ENCODE peak calls at places on chromosomes 11 and 22, in ten cellular contexts. Q is hepatocyte; N is colonic mucosa; F is SK-N-SH; D is neural progenitor cell; X is CD8-positive, alpha-beta memory T cell; Y is fibroblast of lung; O is IMR-90; G is lower lobe of right lung; U is Peyer's patch. M is an unnamed sample. For H3K9me3, the result is how much of the 10 kb centered on the place peaks cover.

GRCh38 chr11:17432041-17432440 is 43.6 kb upstream of the KCNJ11 start:
- DNase-seq in Q (no peak), N (no peak), F (no peak), D (no peak), X (no peak), Y (no peak), O (no peak), G (no peak), U (no peak), M (no peak)

GRCh38 chr22:37248251-37248650 is 4.2 kb upstream of the RAC2 start:
- DNase-seq in Q (no peak), N (no peak), F (no peak), D (no peak), X (no peak), Y (no peak), O (no peak), G (no peak), U (no peak), M (no peak)

GRCh38 chr22:39481054-39481453 is 21.0 kb upstream of the MIEF1 start:
- DNase-seq in Q (no peak), N (no peak), F (no peak), D (no peak), X (no peak), Y (no peak), O (no peak), G (no peak), U (no peak), M (no peak)

GRCh38 chr11:119683783-119684182 is 45.2 kb downstream of the NECTIN1 start:
- DNase-seq in Q (peak), N (no peak), F (no peak), D (peak), X (peak), Y (no peak), O (no peak), G (no peak), U (no peak), M (no peak)

GRCh38 chr11:86116386-86116726 is 47.5 kb upstream of the PICALM start:
- DNase-seq in Q (no peak), N (no peak), F (peak), D (no peak), X (no peak), Y (peak), O (peak), G (no peak), U (no peak), M (peak)

GRCh38 chr11:74462009-74462408 is 5.3 kb downstream of the KCNE3 start:
- DNase-seq in Q (peak), N (peak), F (no peak), D (peak), X (no peak), Y (peak), O (no peak), G (peak), U (peak), M (no peak)

GRCh38 chr11:40280161-40281054 is 1179.0 kb downstream of the LRRC4C start:
- DNase-seq in Q (no peak), N (no peak), F (no peak), D (no peak), X (no peak), Y (no peak), O (no peak), G (no peak), U (no peak), M (no peak)

GRCh38 chr11:86172894-86173293 is 71.7 kb upstream of the EED start:
- DNase-seq in Q (peak), N (no peak), F (no peak), D (peak), X (no peak), Y (no peak), O (peak), G (no peak), U (no peak), M (no peak)

GRCh38 chr11:109804911-109805310 is 288.3 kb upstream of the ZC3H12C start:
- DNase-seq in Q (no peak), N (no peak), F (no peak), D (no peak), X (no peak), Y (no peak), O (no peak), G (no peak), U (no peak), M (no peak)

GRCh38 chr22:50031189-50032091 is 18.9 kb upstream of the IL17REL start:
- DNase-seq in Q (peak), N (no peak), F (peak), D (no peak), X (no peak), Y (no peak), O (no peak), G (no peak), U (no peak), M (no peak)

GRCh38 chr11:9568854-9569587 is 4.4 kb upstream of the WEE1 start:
- DNase-seq in Q (peak), N (peak), F (peak), D (peak), X (no peak), Y (peak), O (peak), G (peak), U (peak), M (peak)

GRCh38 chr22:30208631-30209603 is 37.6 kb downstream of the LIF start:
- DNase-seq in Q (peak), N (peak), F (peak), D (no peak), X (no peak), Y (peak), O (peak), G (no peak), U (no peak), M (peak)

GRCh38 chr11:134655189-134655937 is 243.3 kb upstream of the B3GAT1 start:
- DNase-seq in Q (no peak), N (peak), F (no peak), D (no peak), X (no peak), Y (no peak), O (no peak), G (no peak), U (peak), M (no peak)

GRCh38 chr11:21144556-21144955 is 475.2 kb downstream of the NELL1 start:
- DNase-seq in Q (no peak), N (no peak), F (no peak), D (no peak), X (no peak), Y (no peak), O (no peak), G (no peak), U (no peak), M (no peak)

GRCh38 chr22:28316014-28316413 is 363.6 kb downstream of the TTC28 start:
- DNase-seq in Q (peak), N (no peak), F (no peak), D (no peak), X (no peak), Y (no peak), O (no peak), G (no peak), U (no peak), M (no peak)

GRCh38 chr11:85170184-85170583 is 457.0 kb downstream of the DLG2 start:
- DNase-seq in Q (peak), N (no peak), F (no peak), D (no peak), X (no peak), Y (peak), O (peak), G (no peak), U (no peak), M (peak)

GRCh38 chr11:29432719-29433325 is 584.0 kb downstream of the KCNA4 start:
- DNase-seq in Q (peak), N (no peak), F (peak), D (peak), X (no peak), Y (peak), O (peak), G (no peak), U (no peak), M (no peak)

GRCh38 chr22:30038219-30038618 is 42.0 kb upstream of the HORMAD2 start:
- DNase-seq in Q (peak), N (no peak), F (no peak), D (no peak), X (no peak), Y (peak), O (peak), G (no peak), U (no peak), M (no peak)

GRCh38 chr11:73182824-73183321 is 35.2 kb upstream of the P2RY2 start:
- DNase-seq in Q (peak), N (peak), F (no peak), D (no peak), X (no peak), Y (no peak), O (no peak), G (no peak), U (peak), M (no peak)

GRCh38 chr22:35918466-35918865 is 110.2 kb downstream of the RBFOX2 start:
- DNase-seq in Q (no peak), N (no peak), F (no peak), D (peak), X (no peak), Y (no peak), O (no peak), G (no peak), U (no peak), M (no peak)

GRCh38 chr11:111269146-111269868 is 23.8 kb downstream of the POU2AF2 start:
- DNase-seq in Q (no peak), N (no peak), F (no peak), D (peak), X (no peak), Y (no peak), O (no peak), G (no peak), U (no peak), M (no peak)

GRCh38 chr22:30309981-30310672 is 16.6 kb downstream of the TBC1D10A start:
- DNase-seq in Q (peak), N (peak), F (no peak), D (no peak), X (peak), Y (peak), O (peak), G (peak), U (no peak), M (no peak)

GRCh38 chr11:88695701-88696414 is 358.3 kb upstream of the CTSC start:
- DNase-seq in Q (no peak), N (no peak), F (no peak), D (no peak), X (no peak), Y (no peak), O (no peak), G (no peak), U (no peak), M (no peak)

GRCh38 chr22:29311468-29312217 is 3.9 kb downstream of the RASL10A start:
- DNase-seq in Q (no peak), N (no peak), F (peak), D (no peak), X (no peak), Y (no peak), O (no peak), G (peak), U (peak), M (no peak)

GRCh38 chr11:74370122-74370521 is 28.1 kb downstream of the PGM2L1 start:
- DNase-seq in Q (no peak), N (no peak), F (no peak), D (no peak), X (no peak), Y (no peak), O (no peak), G (no peak), U (no peak), M (no peak)

GRCh38 chr22:45551310-45552016 is 48.8 kb downstream of the FBLN1 start:
- DNase-seq in Q (peak), N (no peak), F (no peak), D (no peak), X (no peak), Y (no peak), O (no peak), G (no peak), U (peak), M (no peak)
- H3K27ac ChIP-seq in Q (peak), N (peak), F (no peak), D (peak), X (no peak), Y (no peak), O (peak), G (peak), U (peak), M (peak)

GRCh38 chr11:65391007-65391406 is 4.6 kb downstream of the FRMD8 start:
- DNase-seq in Q (no peak), N (no peak), F (no peak), D (peak), X (no peak), Y (peak), O (peak), G (no peak), U (no peak), M (no peak)

GRCh38 chr11:65389294-65389980 is 3.0 kb downstream of the FRMD8 start:
- DNase-seq in Q (no peak), N (no peak), F (no peak), D (no peak), X (no peak), Y (no peak), O (no peak), G (no peak), U (no peak), M (no peak)

GRCh38 chr11:65392186-65392829 is 5.9 kb downstream of the FRMD8 start:
- DNase-seq in Q (no peak), N (no peak), F (peak), D (no peak), X (no peak), Y (no peak), O (no peak), G (no peak), U (no peak), M (no peak)

GRCh38 chr11:65388731-65389130 is 2.3 kb downstream of the FRMD8 start:
- DNase-seq in Q (no peak), N (no peak), F (no peak), D (no peak), X (no peak), Y (no peak), O (no peak), G (no peak), U (no peak), M (no peak)

GRCh38 chr11:65390099-65390941 is 3.9 kb downstream of the FRMD8 start:
- DNase-seq in Q (no peak), N (no peak), F (no peak), D (peak), X (no peak), Y (no peak), O (no peak), G (no peak), U (no peak), M (no peak)
- H3K4me3 ChIP-seq in Q (no peak), N (no peak), F (no peak), D (no peak), X (no peak), Y (peak), O (no peak), G (peak), U (no peak), M (peak)

GRCh38 chr11:2621919-2622318 is 77.9 kb downstream of the KCNQ1OT1 start:
- DNase-seq in Q (no peak), N (no peak), F (no peak), D (no peak), X (no peak), Y (no peak), O (no peak), G (no peak), U (no peak), M (no peak)
- H3K9me3 ChIP-seq in Q (under half), N (under half), F (under half), D (under half), X (under half), Y (under half), O (under half), G (under half), U (under half), M (under half)

GRCh38 chr11:36507824-36508489 is 2.1 kb downstream of the TRAF6 start:
- DNase-seq in Q (no peak), N (no peak), F (no peak), D (no peak), X (no peak), Y (no peak), O (no peak), G (no peak), U (no peak), M (no peak)
- H3K27ac ChIP-seq in Q (peak), N (no peak), F (peak), D (no peak), X (no peak), Y (no peak), O (no peak), G (no peak), U (no peak), M (no peak)

GRCh38 chr11:11414996-11415395 is 61.9 kb upstream of the CSNK2A3 start:
- DNase-seq in Q (no peak), N (no peak), F (no peak), D (peak), X (no peak), Y (no peak), O (no peak), G (no peak), U (no peak), M (no peak)

GRCh38 chr11:11415786-11416390 is 62.8 kb upstream of the CSNK2A3 start:
- DNase-seq in Q (no peak), N (no peak), F (no peak), D (peak), X (no peak), Y (no peak), O (no peak), G (no peak), U (no peak), M (no peak)

GRCh38 chr11:11413776-11414175 is 60.7 kb upstream of the CSNK2A3 start:
- DNase-seq in Q (no peak), N (no peak), F (no peak), D (no peak), X (no peak), Y (no peak), O (no peak), G (no peak), U (no peak), M (no peak)

GRCh38 chr11:11416917-11417316 is 63.9 kb upstream of the CSNK2A3 start:
- DNase-seq in Q (no peak), N (no peak), F (no peak), D (no peak), X (no peak), Y (peak), O (peak), G (no peak), U (no peak), M (no peak)

GRCh38 chr11:11416502-11416901 is 63.5 kb upstream of the CSNK2A3 start:
- DNase-seq in Q (no peak), N (no peak), F (no peak), D (no peak), X (no peak), Y (peak), O (peak), G (no peak), U (no peak), M (no peak)
- H3K4me3 ChIP-seq in Q (no peak), N (no peak), F (no peak), D (no peak), X (no peak), Y (no peak), O (no peak), G (no peak), U (no peak), M (no peak)

GRCh38 chr11:44862546-44863101 is 88.1 kb downstream of the TP53I11 start:
- DNase-seq in Q (no peak), N (no peak), F (no peak), D (no peak), X (no peak), Y (no peak), O (no peak), G (no peak), U (no peak), M (no peak)
- H3K9me3 ChIP-seq in Q (under half), N (under half), F (under half), D (under half), X (under half), Y (under half), O (under half), G (under half), U (under half), M (under half)

M was measured in AG04450.